ENCODE peak calls at places on chromosomes 12 and 14, in five cellular contexts. One of them, this sample, is unnamed.

GRCh38 chr14:76531085-76531484 is 155.1 kb downstream of the ESRRB start:
- DNase-seq in H1: no peak
- DNase-seq in GM12878: no peak
- DNase-seq in HEK293T: no peak
- DNase-seq in HepG2: no peak
- DNase-seq in this sample: no peak

GRCh38 chr14:91272341-91273272 is 28.1 kb upstream of the GPR68 start:
- DNase-seq in H1: no peak
- DNase-seq in GM12878: no peak
- DNase-seq in HepG2: no peak
- DNase-seq in HEK293T: no peak
- DNase-seq in this sample: no peak

GRCh38 chr14:76640923-76641395 is 120.3 kb upstream of the VASH1 start:
- DNase-seq in HepG2: no peak
- DNase-seq in GM12878: no peak
- DNase-seq in H1: no peak
- DNase-seq in HEK293T: no peak
- DNase-seq in this sample: no peak

GRCh38 chr14:68689426-68689825 is 103.4 kb downstream of the ZFP36L1 start:
- DNase-seq in HepG2: no peak
- DNase-seq in GM12878: no peak
- DNase-seq in HEK293T: no peak
- DNase-seq in H1: no peak
- DNase-seq in this sample: no peak

GRCh38 chr14:44564908-44565307 is 57.8 kb upstream of the FSCB start:
- DNase-seq in HEK293T: no peak
- DNase-seq in H1: no peak
- DNase-seq in GM12878: no peak
- DNase-seq in HepG2: no peak
- DNase-seq in this sample: no peak

GRCh38 chr12:59374783-59375182 is 221.0 kb upstream of the SLC16A7 start:
- DNase-seq in H1: no peak
- DNase-seq in HEK293T: no peak
- DNase-seq in HepG2: no peak
- DNase-seq in GM12878: no peak
- DNase-seq in this sample: no peak

GRCh38 chr14:102185360-102185759 is 45.7 kb downstream of the WDR20 start:
- DNase-seq in HepG2: peak
- DNase-seq in GM12878: no peak
- DNase-seq in HEK293T: no peak
- DNase-seq in H1: no peak
- DNase-seq in this sample: no peak

GRCh38 chr12:13241833-13242232 is 45.3 kb downstream of the EMP1 start:
- DNase-seq in GM12878: no peak
- DNase-seq in HEK293T: no peak
- DNase-seq in H1: no peak
- DNase-seq in HepG2: peak
- DNase-seq in this sample: no peak

GRCh38 chr12:132772551-132772950 is 10.9 kb upstream of the ANKLE2 start:
- DNase-seq in GM12878: no peak
- DNase-seq in HEK293T: no peak
- DNase-seq in H1: no peak
- DNase-seq in HepG2: no peak
- DNase-seq in this sample: no peak

GRCh38 chr12:49912846-49913245 is 9.1 kb upstream of the FAIM2 start:
- DNase-seq in HepG2: no peak
- DNase-seq in H1: no peak
- DNase-seq in GM12878: no peak
- DNase-seq in HEK293T: no peak
- DNase-seq in this sample: no peak

GRCh38 chr14:20387577-20387976 is 25.7 kb downstream of the TEP1 start:
- DNase-seq in HEK293T: no peak
- DNase-seq in GM12878: no peak
- DNase-seq in H1: no peak
- DNase-seq in HepG2: no peak
- DNase-seq in this sample: no peak

GRCh38 chr14:106489112-106489881 is 962.9 kb downstream of the TMEM121 start:
- DNase-seq in GM12878: no peak
- DNase-seq in HepG2: no peak
- DNase-seq in HEK293T: no peak
- DNase-seq in H1: no peak
- DNase-seq in this sample: no peak

GRCh38 chr12:63163542-63163941 is 12.5 kb upstream of the AVPR1A start:
- DNase-seq in GM12878: no peak
- DNase-seq in H1: no peak
- DNase-seq in HepG2: no peak
- DNase-seq in HEK293T: no peak
- DNase-seq in this sample: no peak

GRCh38 chr12:78870539-78870938 is 6.0 kb downstream of the SYT1 start:
- DNase-seq in HEK293T: no peak
- DNase-seq in H1: no peak
- DNase-seq in HepG2: no peak
- DNase-seq in GM12878: no peak
- DNase-seq in this sample: no peak

GRCh38 chr12:78866518-78866917 is 1.9 kb downstream of the SYT1 start:
- DNase-seq in GM12878: no peak
- DNase-seq in HepG2: no peak
- DNase-seq in HEK293T: no peak
- DNase-seq in H1: no peak
- DNase-seq in this sample: no peak

GRCh38 chr12:78871566-78871965 is 7.0 kb downstream of the SYT1 start:
- DNase-seq in HepG2: no peak
- DNase-seq in GM12878: no peak
- DNase-seq in HEK293T: no peak
- DNase-seq in H1: no peak
- DNase-seq in this sample: no peak
- TF ChIP-seq SUZ12 in HepG2: no peak
- TF ChIP-seq SUZ12 in GM12878: no peak
- TF ChIP-seq SUZ12 in HEK293T: no peak
- TF ChIP-seq SUZ12 in H1: no peak
- TF ChIP-seq SUZ12 in this sample: no peak

GRCh38 chr14:52312872-52313492 is 1.1 kb upstream of the PTGER2 start:
- DNase-seq in H1: no peak
- DNase-seq in GM12878: no peak
- DNase-seq in HEK293T: no peak
- DNase-seq in HepG2: no peak
- DNase-seq in this sample: no peak
- TF ChIP-seq SUZ12 in H1: no peak
- TF ChIP-seq SUZ12 in GM12878: no peak
- TF ChIP-seq SUZ12 in HEK293T: no peak
- TF ChIP-seq SUZ12 in HepG2: no peak
- TF ChIP-seq SUZ12 in this sample: no peak

GRCh38 chr14:24849471-24849870 is 200.5 kb downstream of the STXBP6 start:
- DNase-seq in GM12878: no peak
- DNase-seq in HEK293T: no peak
- DNase-seq in H1: no peak
- DNase-seq in HepG2: no peak
- DNase-seq in this sample: no peak

GRCh38 chr14:24851406-24851805 is 198.5 kb downstream of the STXBP6 start:
- DNase-seq in GM12878: no peak
- DNase-seq in HepG2: no peak
- DNase-seq in H1: no peak
- DNase-seq in HEK293T: no peak
- DNase-seq in this sample: no peak

GRCh38 chr14:24845851-24846250 is 204.1 kb downstream of the STXBP6 start:
- DNase-seq in HepG2: no peak
- DNase-seq in H1: no peak
- DNase-seq in GM12878: no peak
- DNase-seq in HEK293T: no peak
- DNase-seq in this sample: no peak

GRCh38 chr14:24847568-24847967 is 202.4 kb downstream of the STXBP6 start:
- DNase-seq in H1: no peak
- DNase-seq in GM12878: no peak
- DNase-seq in HepG2: no peak
- DNase-seq in HEK293T: no peak
- DNase-seq in this sample: no peak

DNA sequence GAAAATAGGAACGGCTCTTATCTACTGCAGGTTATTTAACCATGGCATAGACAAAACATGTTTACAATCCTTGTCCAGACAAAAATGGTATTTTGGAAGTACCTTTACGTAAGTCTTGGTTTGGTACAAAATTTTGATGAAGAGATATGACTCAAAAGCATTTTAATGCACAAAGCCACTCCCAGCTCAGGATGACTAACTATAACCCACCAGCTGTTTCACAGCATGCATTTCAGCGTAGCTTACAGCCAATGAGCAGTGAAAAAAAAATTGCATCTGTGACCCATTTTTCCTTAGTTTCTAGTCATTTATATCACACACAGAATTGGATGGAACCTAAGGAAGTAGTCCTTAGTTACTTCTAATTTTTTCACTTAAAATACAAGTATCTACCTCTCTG is 201.5 kb downstream of the STXBP6 start:
- DNase-seq in H1: no peak
- DNase-seq in HEK293T: no peak
- DNase-seq in HepG2: no peak
- DNase-seq in GM12878: no peak
- DNase-seq in this sample: no peak
- TF ChIP-seq SUZ12 in H1: no peak
- TF ChIP-seq SUZ12 in HEK293T: no peak
- TF ChIP-seq SUZ12 in HepG2: no peak
- TF ChIP-seq SUZ12 in GM12878: no peak
- TF ChIP-seq SUZ12 in this sample: no peak

GRCh38 chr14:61751475-61751989 is 10.7 kb upstream of the SNAPC1 start:
- DNase-seq in HepG2: no peak
- DNase-seq in H1: no peak
- DNase-seq in GM12878: no peak
- DNase-seq in HEK293T: no peak
- DNase-seq in this sample: no peak
- TF ChIP-seq SUZ12 in HepG2: no peak
- TF ChIP-seq SUZ12 in H1: no peak
- TF ChIP-seq SUZ12 in GM12878: no peak
- TF ChIP-seq SUZ12 in HEK293T: no peak
- TF ChIP-seq SUZ12 in this sample: no peak

GRCh38 chr14:59018460-59018859 is 170.0 kb upstream of the DAAM1 start:
- DNase-seq in HepG2: no peak
- DNase-seq in H1: no peak
- DNase-seq in GM12878: no peak
- DNase-seq in HEK293T: no peak
- DNase-seq in this sample: no peak

GRCh38 chr14:59018978-59019377 is 169.5 kb upstream of the DAAM1 start:
- DNase-seq in H1: no peak
- DNase-seq in GM12878: no peak
- DNase-seq in HEK293T: peak
- DNase-seq in HepG2: no peak
- DNase-seq in this sample: no peak

GRCh38 chr14:59020382-59020781 is 168.1 kb upstream of the DAAM1 start:
- DNase-seq in HEK293T: peak
- DNase-seq in GM12878: no peak
- DNase-seq in HepG2: no peak
- DNase-seq in H1: no peak
- DNase-seq in this sample: no peak

GRCh38 chr14:59026086-59026485 is 162.4 kb upstream of the DAAM1 start:
- DNase-seq in H1: no peak
- DNase-seq in HepG2: no peak
- DNase-seq in HEK293T: no peak
- DNase-seq in GM12878: no peak
- DNase-seq in this sample: no peak

DNA sequence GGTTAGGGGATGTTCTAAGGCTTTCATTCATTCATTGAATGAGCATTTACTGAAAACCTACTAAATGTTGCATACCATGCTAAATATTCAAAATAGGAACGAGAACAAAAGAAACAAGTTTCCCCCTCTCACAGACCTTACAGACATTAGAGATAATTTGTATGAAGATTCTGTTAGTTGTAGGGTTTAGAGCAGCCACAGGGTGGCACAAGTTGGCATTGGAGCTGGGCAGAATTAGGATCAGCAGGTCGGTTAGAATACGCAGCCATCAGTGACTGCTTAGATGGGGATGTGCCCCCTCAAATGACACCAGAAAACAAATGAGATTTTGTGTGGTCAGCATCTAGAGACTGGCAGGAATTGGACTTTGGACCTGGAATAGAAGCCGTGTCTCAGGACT is 166.3 kb upstream of the DAAM1 start:
- DNase-seq in H1: no peak
- DNase-seq in GM12878: no peak
- DNase-seq in HepG2: no peak
- DNase-seq in HEK293T: no peak
- DNase-seq in this sample: no peak
- TF ChIP-seq SUZ12 in H1: no peak
- TF ChIP-seq SUZ12 in GM12878: no peak
- TF ChIP-seq SUZ12 in HepG2: no peak
- TF ChIP-seq SUZ12 in HEK293T: no peak
- TF ChIP-seq SUZ12 in this sample: no peak

DNA sequence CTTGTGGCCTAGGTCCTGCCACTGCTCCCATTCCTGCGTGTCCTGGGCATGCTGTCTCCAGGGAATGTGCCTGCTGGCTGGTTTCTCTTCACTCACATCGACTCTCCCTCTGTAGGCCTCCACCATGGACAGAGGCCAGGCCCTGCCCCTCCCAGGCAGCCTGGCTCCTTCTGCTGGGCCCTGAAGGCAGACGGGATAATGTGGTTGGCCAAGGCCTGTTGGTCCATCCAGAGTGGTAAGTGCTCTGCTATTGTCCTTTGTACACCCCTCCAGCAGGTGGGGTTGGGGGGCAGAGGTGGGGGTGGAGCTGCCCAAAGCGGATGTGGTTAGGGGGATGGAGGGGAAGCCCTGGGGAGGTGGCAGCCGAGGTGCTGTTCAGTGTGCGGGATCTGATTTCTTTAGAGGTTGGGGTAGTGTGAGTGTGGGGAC is 9.5 kb upstream of the NR4A1 start:
- DNase-seq in H1: no peak
- DNase-seq in HEK293T: no peak
- DNase-seq in HepG2: no peak
- DNase-seq in GM12878: no peak
- DNase-seq in this sample: no peak
- TF ChIP-seq SUZ12 in H1: no peak
- TF ChIP-seq SUZ12 in HEK293T: no peak
- TF ChIP-seq SUZ12 in HepG2: no peak
- TF ChIP-seq SUZ12 in GM12878: no peak
- TF ChIP-seq SUZ12 in this sample: no peak